ENCODE peak calls at places on chromosomes 6 and 20, in six cellular contexts. X, F, Y, H, A and C are unnamed samples.
A peak's percentile ranks its signal among the peaks of the same experiment; 100 is the strongest.

GRCh38 chr6:129890164-129890563 is 29.0 kb upstream of the TMEM244 start:
- DNase-seq in X (peak; percentile 51), F (no peak), Y (no peak), H (peak; percentile 78), A (no peak), C (no peak)

GRCh38 chr6:22545051-22545450 is 24.3 kb upstream of the HDGFL1 start:
- DNase-seq in X (no peak), F (no peak), Y (no peak), H (no peak), A (no peak), C (no peak)

GRCh38 chr20:1933465-1933870 is 38.3 kb downstream of the SIRPA start:
- DNase-seq in X (peak; percentile 75), F (peak; percentile 95), Y (peak; percentile 57), H (peak; percentile 36), A (peak; percentile 81), C (peak; percentile 68)

GRCh38 chr6:2763876-2764540 is 1.2 kb upstream of the WRNIP1 start:
- DNase-seq in X (no peak), F (peak; percentile 84), Y (no peak), H (no peak), A (no peak), C (no peak)

GRCh38 chr6:148085651-148086321 is 256.9 kb upstream of the SASH1 start:
- DNase-seq in X (peak; percentile 72), F (no peak), Y (no peak), H (peak; percentile 19), A (no peak), C (no peak)

GRCh38 chr6:144119376-144119775 is 24.0 kb upstream of the SF3B5 start:
- DNase-seq in X (no peak), F (no peak), Y (no peak), H (no peak), A (no peak), C (no peak)

GRCh38 chr6:70797625-70798024 is 129.9 kb downstream of the SMAP1 start:
- DNase-seq in X (no peak), F (no peak), Y (no peak), H (no peak), A (no peak), C (no peak)

GRCh38 chr6:143614270-143614669 is 63.5 kb upstream of the PHACTR2 start:
- DNase-seq in X (no peak), F (no peak), Y (no peak), H (no peak), A (no peak), C (no peak)

GRCh38 chr6:74749211-74750142 is 456.4 kb downstream of the COL12A1 start:
- DNase-seq in X (no peak), F (no peak), Y (no peak), H (no peak), A (no peak), C (no peak)

GRCh38 chr20:24766826-24767622 is 182.0 kb upstream of the CST7 start:
- DNase-seq in X (no peak), F (peak; percentile 72), Y (no peak), H (no peak), A (no peak), C (no peak)

GRCh38 chr6:116291701-116292396 is 12.1 kb upstream of the TSPYL1 start:
- DNase-seq in X (no peak), F (no peak), Y (no peak), H (no peak), A (no peak), C (no peak)

GRCh38 chr20:60600036-60600435 is 641.8 kb downstream of the CDH26 start:
- DNase-seq in X (no peak), F (no peak), Y (no peak), H (no peak), A (no peak), C (no peak)

GRCh38 chr20:44598413-44599290 is 16.3 kb downstream of the PKIG start:
- DNase-seq in X (no peak), F (no peak), Y (peak; percentile 19), H (no peak), A (no peak), C (peak; percentile 69)

GRCh38 chr20:63453029-63453523 is 19.4 kb downstream of the KCNQ2 start:
- DNase-seq in X (no peak), F (no peak), Y (no peak), H (no peak), A (no peak), C (peak; percentile 46)

GRCh38 chr20:58102744-58103516 is 125.5 kb downstream of the ANKRD60 start:
- DNase-seq in X (peak; percentile 40), F (peak; percentile 62), Y (no peak), H (no peak), A (no peak), C (no peak)

GRCh38 chr20:32830437-32830836 is 10.7 kb downstream of the MAPRE1 start:
- DNase-seq in X (peak; percentile 71), F (no peak), Y (no peak), H (peak; percentile 34), A (no peak), C (no peak)

GRCh38 chr20:23142162-23143050 is 56.3 kb upstream of the CD93 start:
- DNase-seq in X (no peak), F (no peak), Y (peak; percentile 20), H (no peak), A (no peak), C (no peak)

GRCh38 chr6:138809677-138810076 is 13.8 kb downstream of the ECT2L start:
- DNase-seq in X (no peak), F (no peak), Y (no peak), H (no peak), A (no peak), C (no peak)

GRCh38 chr6:3766219-3766618 is 14.7 kb upstream of the PXDC1 start:
- DNase-seq in X (peak; percentile 92), F (peak; percentile 91), Y (no peak), H (no peak), A (no peak), C (no peak)

GRCh38 chr20:19867940-19868371 is 109.9 kb downstream of the RIN2 start:
- DNase-seq in X (peak; percentile 32), F (peak; percentile 90), Y (no peak), H (no peak), A (no peak), C (peak; percentile 41)

GRCh38 chr6:157364705-157365104 is 16.3 kb upstream of the ZDHHC14 start:
- DNase-seq in X (no peak), F (no peak), Y (no peak), H (no peak), A (no peak), C (no peak)

GRCh38 chr6:157370755-157371154 is 10.2 kb upstream of the ZDHHC14 start:
- DNase-seq in X (no peak), F (no peak), Y (no peak), H (no peak), A (no peak), C (no peak)

GRCh38 chr6:157366648-157367047 is 14.3 kb upstream of the ZDHHC14 start:
- DNase-seq in X (no peak), F (no peak), Y (no peak), H (no peak), A (no peak), C (no peak)

GRCh38 chr6:157372501-157373280 is 8.3 kb upstream of the ZDHHC14 start:
- DNase-seq in X (no peak), F (no peak), Y (no peak), H (no peak), A (no peak), C (no peak)

GRCh38 chr6:157368359-157369049 is 12.5 kb upstream of the ZDHHC14 start:
- DNase-seq in X (no peak), F (no peak), Y (no peak), H (no peak), A (no peak), C (no peak)
- TF ChIP-seq CTCF in X (no peak), F (no peak), Y (no peak), H (no peak), A (no peak), C (no peak)

DNA sequence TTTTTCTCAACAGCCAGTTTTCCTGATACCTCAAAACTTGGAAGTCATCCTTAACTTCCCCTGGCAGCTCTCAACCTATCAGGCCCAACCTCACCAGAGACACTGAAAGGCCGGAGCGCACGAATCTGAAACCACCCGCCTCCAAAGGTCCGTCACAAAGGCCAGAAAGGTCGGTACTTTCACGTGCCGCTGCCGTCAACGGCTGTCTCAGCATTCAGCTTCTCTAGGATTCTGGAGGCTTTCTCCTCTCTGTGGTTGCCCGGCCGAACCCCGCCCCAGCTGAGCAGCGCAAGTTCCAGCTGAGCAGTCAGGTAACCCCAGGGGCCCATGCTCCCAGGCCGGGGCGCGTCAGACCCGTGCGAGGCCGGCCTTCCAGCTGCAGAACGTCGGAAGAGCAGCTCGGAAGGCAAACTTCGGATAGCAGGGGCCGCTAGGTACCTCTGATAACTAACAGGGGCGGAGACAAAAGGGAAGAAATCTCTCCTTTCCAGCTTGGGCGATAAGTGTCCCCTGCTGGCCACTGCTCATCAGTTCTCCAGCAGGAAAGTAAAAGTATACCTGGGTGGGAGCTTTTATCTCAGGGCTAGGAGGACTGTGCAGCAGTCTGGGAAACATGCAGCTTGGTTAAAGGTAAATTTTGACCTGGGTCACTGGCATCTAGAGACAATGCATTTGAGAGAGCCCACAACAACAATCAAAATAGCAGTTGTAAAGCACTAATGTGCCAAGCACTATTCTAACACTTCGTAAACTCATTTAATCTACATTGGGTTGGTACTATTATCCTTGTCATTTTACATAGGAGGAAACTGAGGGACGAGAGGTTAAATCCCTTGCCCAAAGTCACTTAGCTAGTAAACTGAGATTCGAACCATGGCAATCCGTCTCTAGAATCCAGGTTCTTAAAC is 16.1 kb downstream of the ZSCAN12 start:
- DNase-seq in X (peak; percentile 89), F (peak; percentile 94), Y (peak; percentile 61), H (peak; percentile 93), A (peak; percentile 95), C (peak; percentile 85)
- TF ChIP-seq CTCF in X (peak; percentile 50), F (no peak), Y (no peak), H (peak; percentile 51), A (peak; percentile 58), C (peak; percentile 15)

GRCh38 chr20:57047281-57048026 is 219.0 kb downstream of the BMP7 start:
- DNase-seq in X (no peak), F (no peak), Y (no peak), H (no peak), A (no peak), C (no peak)

GRCh38 chr20:57043669-57044268 is 222.7 kb downstream of the BMP7 start:
- DNase-seq in X (no peak), F (no peak), Y (no peak), H (no peak), A (no peak), C (no peak)

GRCh38 chr20:57049298-57049697 is 217.1 kb downstream of the BMP7 start:
- DNase-seq in X (no peak), F (no peak), Y (no peak), H (no peak), A (no peak), C (no peak)

GRCh38 chr20:57051096-57051495 is 215.3 kb downstream of the BMP7 start:
- DNase-seq in X (no peak), F (no peak), Y (no peak), H (no peak), A (no peak), C (no peak)

GRCh38 chr20:57048027-57048869 is 218.2 kb downstream of the BMP7 start:
- DNase-seq in X (peak; percentile 71), F (no peak), Y (no peak), H (no peak), A (peak; percentile 70), C (no peak)
- TF ChIP-seq CTCF in X (peak; percentile 73), F (no peak), Y (no peak), H (peak; percentile 29), A (peak; percentile 64), C (peak; percentile 27)

DNA sequence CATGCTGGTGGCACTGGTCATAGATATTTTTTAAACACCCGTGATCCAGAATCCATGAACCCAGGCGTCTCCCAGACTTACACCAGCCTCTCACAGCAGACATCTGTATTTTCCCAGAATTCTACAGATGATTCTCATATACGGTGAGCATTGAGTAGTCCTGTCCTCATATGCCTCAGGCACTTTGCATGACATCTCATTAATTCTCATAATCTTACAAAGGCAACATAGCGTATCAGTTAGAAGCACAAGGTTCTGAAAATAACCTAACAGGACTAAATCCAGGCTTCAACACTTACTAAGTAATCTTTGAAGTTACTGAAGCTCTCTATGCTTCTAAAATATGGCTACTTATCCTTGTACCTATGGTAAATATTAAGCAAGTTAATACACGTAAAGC is 8.9 kb downstream of the NDUFAF4 start:
- DNase-seq in X (no peak), F (no peak), Y (no peak), H (no peak), A (no peak), C (no peak)
- TF ChIP-seq CTCF in X (no peak), F (no peak), Y (no peak), H (no peak), A (no peak), C (no peak)